ENCODE peak calls at places on chromosome 2, in seven cellular contexts. T, Y, F, J, N, U and B are unnamed samples.
A peak's percentile ranks its signal among the peaks of the same experiment; 100 is the strongest.

GRCh38 chr2:25131567-25132295 is 36.6 kb downstream of the POMC start:
- DNase-seq in J (no peak), Y (no peak), U (peak; percentile 65), T (peak; percentile 30), F (no peak), N (peak; percentile 90), B (peak; percentile 21)

GRCh38 chr2:217807753-217808152 is 195.0 kb downstream of the TNS1 start:
- DNase-seq in T (no peak), Y (no peak), N (no peak), F (no peak), U (no peak), J (no peak), B (no peak)

GRCh38 chr2:98569197-98569793 is 39.0 kb downstream of the COA5 start:
- DNase-seq in Y (peak; percentile 71), U (peak; percentile 57), J (peak; percentile 51), T (peak; percentile 58), N (peak; percentile 90), F (no peak), B (no peak)

GRCh38 chr2:14189929-14190328 is 442.6 kb upstream of the LRATD1 start:
- DNase-seq in U (no peak), T (no peak), F (no peak), N (no peak), J (no peak), Y (no peak), B (no peak)

GRCh38 chr2:26776195-26776594 is 9.7 kb upstream of the CENPA start:
- DNase-seq in J (no peak), Y (no peak), F (no peak), U (no peak), T (no peak), N (no peak), B (no peak)

GRCh38 chr2:54942373-54942772 is 107.9 kb downstream of the RTN4 start:
- DNase-seq in T (no peak), N (no peak), J (no peak), F (no peak), U (no peak), Y (no peak), B (no peak)

GRCh38 chr2:216551669-216552068 is 53.0 kb downstream of the RPL37A start:
- DNase-seq in T (no peak), F (no peak), U (peak; percentile 34), J (no peak), N (no peak), Y (no peak), B (no peak)

GRCh38 chr2:8926356-8926755 is 77.1 kb downstream of the MBOAT2 start:
- DNase-seq in N (no peak), F (no peak), T (no peak), J (no peak), U (no peak), Y (no peak), B (no peak)

GRCh38 chr2:98948956-98949739 is 13.1 kb upstream of the CRACDL start:
- DNase-seq in F (no peak), U (no peak), J (no peak), T (peak; percentile 68), Y (no peak), N (no peak), B (no peak)

GRCh38 chr2:69164379-69164778 is 151.4 kb downstream of the ANTXR1 start:
- DNase-seq in N (no peak), F (no peak), U (no peak), Y (no peak), T (no peak), J (no peak), B (no peak)

GRCh38 chr2:74391209-74391579 is 11.1 kb upstream of the DCTN1 start:
- DNase-seq in F (no peak), J (peak; percentile 49), N (no peak), T (no peak), Y (peak; percentile 29), U (no peak), B (no peak)

GRCh38 chr2:240628507-240629418 is 3.5 kb downstream of the GPR35 start:
- DNase-seq in F (peak; percentile 59), U (peak; percentile 4), Y (no peak), T (no peak), J (no peak), N (peak; percentile 60), B (no peak)

GRCh38 chr2:28036307-28036706 is 145.8 kb downstream of the BABAM2 start:
- DNase-seq in F (no peak), Y (no peak), N (no peak), U (no peak), T (no peak), J (no peak), B (no peak)

GRCh38 chr2:33412920-33413319 is 63.5 kb upstream of the RASGRP3 start:
- DNase-seq in N (no peak), Y (peak; percentile 56), F (no peak), T (no peak), J (peak; percentile 55), U (no peak), B (no peak)

GRCh38 chr2:105394951-105395611 is 3.8 kb downstream of the FHL2 start:
- DNase-seq in U (peak; percentile 5), Y (no peak), T (no peak), J (no peak), N (no peak), F (no peak), B (no peak)

GRCh38 chr2:120683081-120683480 is 52.6 kb upstream of the GLI2 start:
- DNase-seq in F (peak; percentile 26), U (no peak), J (no peak), Y (no peak), T (no peak), N (no peak), B (no peak)

GRCh38 chr2:101396352-101396717 is 9.0 kb upstream of the CREG2 start:
- DNase-seq in T (no peak), N (no peak), Y (no peak), J (peak; percentile 65), F (no peak), U (no peak), B (no peak)

GRCh38 chr2:225693259-225693658 is 293.7 kb downstream of the NYAP2 start:
- DNase-seq in T (no peak), Y (no peak), U (no peak), J (no peak), F (no peak), N (no peak), B (no peak)

GRCh38 chr2:61988462-61989366 is 83.2 kb downstream of the COMMD1 start:
- DNase-seq in J (no peak), N (no peak), F (no peak), T (no peak), Y (peak; percentile 33), U (no peak), B (no peak)

GRCh38 chr2:178230396-178230795 is 36.1 kb downstream of the OSBPL6 start:
- DNase-seq in T (no peak), N (no peak), U (no peak), Y (no peak), J (no peak), F (no peak), B (no peak)

GRCh38 chr2:89763581-89764485 is 1072.4 kb downstream of the RPIA start:
- DNase-seq in Y (no peak), N (peak; percentile 76), T (peak; percentile 25), F (peak; percentile 69), U (no peak), J (no peak), B (no peak)

GRCh38 chr2:30385327-30385726 is 61.7 kb upstream of the LCLAT1 start:
- DNase-seq in U (no peak), J (no peak), T (no peak), Y (peak; percentile 27), N (no peak), F (no peak), B (no peak)

GRCh38 chr2:197348721-197349337 is 38.2 kb upstream of the ANKRD44 start:
- DNase-seq in N (no peak), U (no peak), F (no peak), T (no peak), J (no peak), Y (no peak), B (no peak)

GRCh38 chr2:100995309-100996075 is 6.6 kb upstream of the RPL31 start:
- DNase-seq in N (peak; percentile 46), T (no peak), Y (no peak), F (no peak), U (no peak), J (no peak), B (no peak)

GRCh38 chr2:196166876-196167275 is 4.5 kb downstream of the STK17B start:
- DNase-seq in N (no peak), J (no peak), F (no peak), U (no peak), T (no peak), Y (peak; percentile 23), B (no peak)
- H3K4me3 ChIP-seq in N (peak overlapping the region; percentile 6), J (no peak overlapping the region), F (no peak overlapping the region), U (no peak overlapping the region), T (peak overlapping the region; percentile 89), Y (no peak overlapping the region), B (no peak overlapping the region)

DNA sequence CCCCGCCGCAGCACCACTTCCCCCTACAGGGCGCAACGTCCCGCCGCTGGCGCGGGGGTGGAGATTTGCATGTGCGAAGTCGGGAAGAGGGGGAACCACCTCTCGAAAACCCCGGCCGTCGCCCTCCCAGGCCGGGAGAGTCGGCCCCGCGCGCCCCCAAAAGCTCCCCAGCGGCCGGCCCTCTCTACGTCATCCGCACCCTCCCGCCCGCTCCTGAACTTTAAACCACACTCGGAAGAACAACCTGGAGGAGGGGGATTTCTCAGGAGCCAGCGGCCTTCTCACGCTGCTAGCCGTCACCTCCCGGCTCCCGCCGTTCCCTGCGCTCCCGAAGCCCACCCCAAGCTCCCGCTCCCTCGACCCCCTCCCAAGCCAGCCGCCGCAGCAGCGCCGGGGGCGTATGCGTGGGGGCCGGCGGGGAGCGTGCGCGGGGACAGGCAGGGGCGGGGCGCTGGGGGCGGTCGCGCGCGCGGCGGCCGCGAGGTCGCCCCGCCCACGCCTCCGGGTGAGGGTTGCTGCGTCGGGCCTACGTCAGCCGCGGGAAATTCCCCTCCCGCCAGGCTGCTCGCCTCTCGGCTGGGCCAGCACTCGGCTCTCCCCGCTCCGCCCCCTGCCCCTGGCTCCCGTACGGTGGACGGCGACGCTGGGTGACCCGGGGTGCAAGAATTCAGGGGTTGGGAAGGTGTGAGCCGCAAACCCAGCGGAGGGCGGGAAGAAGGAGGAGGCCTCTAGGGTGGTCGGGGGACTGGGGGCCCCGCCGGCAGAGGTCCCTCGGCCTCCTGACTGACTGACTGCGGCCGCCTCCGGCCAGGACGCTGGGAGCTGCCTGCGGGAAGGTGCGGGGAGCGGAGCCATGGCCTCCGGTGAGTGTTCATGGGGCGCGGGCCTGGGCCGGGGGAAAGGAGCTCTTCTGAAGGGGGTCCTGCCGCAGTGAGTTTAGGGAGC is at the start of gene REL:
- DNase-seq in U (peak; percentile 95), J (peak; percentile 78), N (peak; percentile 98), T (peak; percentile 94), F (peak; percentile 95), Y (peak; percentile 94), B (peak; percentile 77)
- TF ChIP-seq EP300 in U (no peak), J (no peak), N (no peak), T (no peak), F (no peak), Y (no peak), B (peak; percentile 6)

DNA sequence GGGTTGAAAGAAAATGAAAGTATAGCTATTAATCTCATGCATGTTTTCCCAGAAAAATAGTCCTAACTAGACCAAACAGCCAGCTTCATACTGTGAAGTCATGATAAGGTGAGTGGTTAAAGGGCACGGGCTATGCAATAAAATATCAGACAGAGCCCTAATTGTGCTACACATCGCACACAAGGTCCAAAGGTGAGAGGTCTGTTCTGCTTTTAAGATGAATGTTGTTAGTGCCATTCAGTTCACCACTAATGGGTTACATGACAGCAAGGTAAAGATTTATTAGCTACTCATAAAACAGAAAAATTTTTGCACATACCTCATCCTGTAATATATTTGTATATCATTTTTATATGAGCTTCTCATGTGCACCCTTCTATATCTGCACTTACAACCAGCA is 105.0 kb upstream of the STK17B start:
- DNase-seq in T (no peak), J (no peak), Y (no peak), N (no peak), F (no peak), U (peak; percentile 34), B (no peak)
- H3K4me3 ChIP-seq in T (no peak overlapping the region), J (no peak overlapping the region), Y (no peak overlapping the region), N (no peak overlapping the region), F (no peak overlapping the region), U (no peak overlapping the region), B (no peak overlapping the region)

GRCh38 chr2:11395389-11395788 is 51.0 kb upstream of the ROCK2 start:
- DNase-seq in F (no peak), T (no peak), Y (no peak), U (no peak), N (no peak), J (no peak), B (no peak)
- TF ChIP-seq EP300 in F (no peak), T (no peak), Y (no peak), U (no peak), N (no peak), J (no peak), B (no peak)